ENCODE peak calls at places on chromosome 6, in nine cellular contexts. U is MM.1S; I is CD4-positive, alpha-beta memory T cell; Q is psoas muscle; R is mammary epithelial cell; F is GM23248; X is esophagus muscularis mucosa; M is SK-N-MC; C is transverse colon. T is an unnamed sample.

GRCh38 chr6:3229566-3230274 is 2.3 kb upstream of the TUBB2B start:
- DNase-seq in U (peak; percentile 15), I (no peak), Q (peak; percentile 57), R (no peak), F (peak; percentile 16), X (no peak), M (no peak), C (no peak), T (peak; percentile 41)

GRCh38 chr6:35050988-35051330 is 90.2 kb downstream of the TCP11 start:
- DNase-seq in U (no peak), I (no peak), Q (no peak), R (no peak), F (no peak), X (no peak), M (no peak), C (no peak), T (no peak)

GRCh38 chr6:12150812-12151432 is 138.8 kb downstream of the HIVEP1 start:
- DNase-seq in U (no peak), I (peak; percentile 20), Q (no peak), R (no peak), F (peak; percentile 25), X (no peak), M (no peak), C (peak; percentile 43), T (no peak)

GRCh38 chr6:10690651-10691445 is 3.6 kb downstream of the C6orf52 start:
- DNase-seq in U (no peak), I (no peak), Q (no peak), R (no peak), F (no peak), X (no peak), M (no peak), C (no peak), T (no peak)

GRCh38 chr6:79813854-79814477 is 133.4 kb downstream of the ELOVL4 start:
- DNase-seq in U (peak; percentile 64), I (peak; percentile 26), Q (peak; percentile 66), R (peak; percentile 40), F (peak; percentile 74), X (no peak), M (no peak), C (peak; percentile 62), T (peak; percentile 19)

GRCh38 chr6:108598316-108598863 is 37.7 kb downstream of the FOXO3 start:
- DNase-seq in U (peak; percentile 92), I (no peak), Q (peak; percentile 52), R (no peak), F (peak; percentile 74), X (no peak), M (no peak), C (no peak), T (no peak)

GRCh38 chr6:105537981-105538578 is 135.2 kb upstream of the PREP start:
- DNase-seq in U (no peak), I (no peak), Q (no peak), R (peak; percentile 38), F (peak; percentile 21), X (no peak), M (no peak), C (no peak), T (no peak)

GRCh38 chr6:112027942-112028674 is 25.8 kb upstream of the CCN6 start:
- DNase-seq in U (peak; percentile 59), I (peak; percentile 79), Q (no peak), R (peak; percentile 73), F (no peak), X (no peak), M (peak; percentile 90), C (no peak), T (peak; percentile 87)

GRCh38 chr6:116036075-116036773 is 24.5 kb downstream of the FRK start:
- DNase-seq in U (no peak), I (no peak), Q (no peak), R (no peak), F (no peak), X (no peak), M (no peak), C (no peak), T (no peak)

GRCh38 chr6:152635949-152636674 is 1.1 kb downstream of the SYNE1 start:
- DNase-seq in U (no peak), I (no peak), Q (no peak), R (no peak), F (peak; percentile 79), X (no peak), M (no peak), C (no peak), T (no peak)

GRCh38 chr6:2237001-2237400 is 8.4 kb downstream of the GMDS start:
- DNase-seq in U (no peak), I (no peak), Q (no peak), R (peak; percentile 88), F (peak; percentile 90), X (no peak), M (no peak), C (no peak), T (no peak)

GRCh38 chr6:78598966-78599365 is 268.4 kb upstream of the IRAK1BP1 start:
- DNase-seq in U (no peak), I (no peak), Q (no peak), R (peak; percentile 98), F (peak; percentile 86), X (no peak), M (no peak), C (no peak), T (no peak)

GRCh38 chr6:128600397-128600951 is 80.1 kb upstream of the PTPRK start:
- DNase-seq in U (peak; percentile 50), I (no peak), Q (no peak), R (peak; percentile 86), F (peak; percentile 96), X (no peak), M (peak; percentile 79), C (no peak), T (no peak)

GRCh38 chr6:155528982-155529453 is 73.4 kb upstream of the NOX3 start:
- DNase-seq in U (no peak), I (no peak), Q (no peak), R (peak; percentile 89), F (peak; percentile 93), X (no peak), M (peak; percentile 44), C (no peak), T (no peak)

GRCh38 chr6:170394980-170395379 is 88.4 kb downstream of the FAM120B start:
- DNase-seq in U (no peak), I (no peak), Q (no peak), R (no peak), F (no peak), X (no peak), M (no peak), C (no peak), T (no peak)

GRCh38 chr6:170393807-170394399 is 87.3 kb downstream of the FAM120B start:
- DNase-seq in U (no peak), I (no peak), Q (no peak), R (peak; percentile 31), F (peak; percentile 29), X (no peak), M (no peak), C (no peak), T (no peak)

GRCh38 chr6:170388113-170388512 is 81.6 kb downstream of the FAM120B start:
- DNase-seq in U (no peak), I (no peak), Q (no peak), R (no peak), F (no peak), X (no peak), M (no peak), C (no peak), T (no peak)

GRCh38 chr6:170393033-170393432 is 86.5 kb downstream of the FAM120B start:
- DNase-seq in U (no peak), I (no peak), Q (no peak), R (no peak), F (no peak), X (no peak), M (no peak), C (no peak), T (no peak)
- H3K27ac ChIP-seq in U (no peak overlapping the region), I (no peak overlapping the region), Q (no peak overlapping the region), R (no peak overlapping the region), F (no peak overlapping the region), X (no peak overlapping the region), M (no peak overlapping the region), C (no peak overlapping the region), T (no peak overlapping the region)

GRCh38 chr6:44428682-44429081 is 41.2 kb downstream of the CDC5L start:
- DNase-seq in U (no peak), I (no peak), Q (no peak), R (no peak), F (peak; percentile 70), X (no peak), M (no peak), C (no peak), T (no peak)
- H3K36me3 ChIP-seq in U (peaks cover 2% of the 10 kb centered on the region), I (peaks cover 40% of the 10 kb centered on the region), Q (peaks cover 2% of the 10 kb centered on the region), R (peaks cover 12% of the 10 kb centered on the region), F (peaks cover 37% of the 10 kb centered on the region), X (peaks cover 72% of the 10 kb centered on the region), M (peaks cover 85% of the 10 kb centered on the region), C (peaks cover 33% of the 10 kb centered on the region), T (peaks cover 63% of the 10 kb centered on the region)

DNA sequence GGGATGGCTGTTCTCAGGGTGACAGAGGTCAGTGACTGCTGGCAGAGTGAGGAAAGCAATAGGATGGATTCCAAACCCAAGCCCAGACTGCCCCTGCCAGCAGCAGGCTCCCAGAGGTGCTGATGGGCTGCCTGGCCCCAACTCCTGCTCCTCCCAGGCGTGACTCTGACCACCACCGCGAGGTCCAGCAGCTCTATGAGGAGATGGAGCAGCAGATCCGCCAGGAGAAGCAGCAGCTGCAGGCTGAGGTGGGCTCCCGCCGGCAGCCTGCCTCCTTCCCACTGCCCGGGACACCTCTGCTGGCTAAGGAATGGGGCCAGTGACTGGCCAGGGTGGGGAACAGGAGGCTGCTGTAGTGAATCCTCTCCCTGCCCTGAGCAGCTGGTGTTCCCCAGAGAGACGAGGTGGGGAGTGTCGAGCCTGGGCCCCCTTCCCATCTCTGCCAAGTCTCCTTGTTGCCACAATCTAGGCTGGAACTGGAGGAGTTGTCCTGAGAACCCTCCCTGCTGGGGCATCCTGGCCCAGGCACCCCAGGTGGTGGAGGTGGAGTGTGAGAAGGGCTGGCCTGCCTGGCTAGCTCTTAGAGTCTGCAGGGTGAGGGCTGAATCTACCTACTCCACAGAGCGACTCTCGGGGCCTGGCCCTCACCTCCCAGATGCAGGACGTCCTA is 20.4 kb downstream of the RAB44 start:
- DNase-seq in U (no peak), I (no peak), Q (peak; percentile 35), R (no peak), F (no peak), X (no peak), M (no peak), C (no peak), T (no peak)
- H3K27ac ChIP-seq in U (no peak overlapping the region), I (no peak overlapping the region), Q (no peak overlapping the region), R (no peak overlapping the region), F (no peak overlapping the region), X (no peak overlapping the region), M (no peak overlapping the region), C (no peak overlapping the region), T (no peak overlapping the region)

DNA sequence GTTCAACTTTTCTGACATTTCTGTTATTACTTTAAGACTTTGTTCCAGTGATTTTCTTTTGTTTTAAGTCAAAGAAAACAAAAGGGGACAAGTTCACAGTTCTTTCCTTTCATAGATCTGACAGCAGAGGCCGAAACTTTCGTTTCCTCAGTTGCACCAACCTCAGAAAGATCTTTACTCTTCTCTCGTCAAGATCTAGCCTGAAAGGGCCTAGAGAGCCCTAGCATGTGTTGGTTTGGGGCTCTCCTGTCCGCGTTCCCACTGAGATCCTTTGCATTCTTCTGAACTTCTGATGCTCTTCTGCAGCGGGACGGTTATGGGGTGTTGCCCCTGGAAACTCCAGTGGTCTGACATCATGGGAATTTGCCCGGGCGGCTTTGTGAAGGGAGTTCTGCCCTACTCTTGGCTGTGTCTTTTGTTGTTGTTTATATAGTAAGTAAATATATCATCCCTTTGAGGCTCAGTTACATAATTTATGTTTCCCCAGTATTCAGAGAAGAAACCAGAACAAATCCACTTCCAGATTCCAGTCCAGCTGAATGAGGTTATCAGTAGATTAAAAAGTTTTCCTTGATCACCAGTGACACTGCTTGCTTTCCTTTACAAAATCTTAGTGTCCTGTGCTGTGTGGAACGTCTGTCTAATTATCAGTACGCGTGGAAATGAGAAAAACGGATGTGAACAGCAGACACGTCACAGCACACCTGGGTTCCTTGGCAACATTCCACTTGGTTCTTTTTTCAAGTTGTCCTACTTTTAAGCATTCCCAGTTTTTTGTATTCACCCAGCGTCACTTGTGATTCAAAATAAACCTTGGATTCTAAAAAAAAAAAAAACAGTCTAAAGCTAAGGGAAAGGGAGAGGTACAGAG is 129.2 kb downstream of the SASH1 start:
- DNase-seq in U (no peak), I (no peak), Q (no peak), R (no peak), F (peak; percentile 60), X (peak; percentile 91), M (no peak), C (peak; percentile 14), T (no peak)
- H3K36me3 ChIP-seq in U (no peaks in the 10 kb centered on the region), I (no peaks in the 10 kb centered on the region), Q (peaks cover 2% of the 10 kb centered on the region), R (peaks cover 4% of the 10 kb centered on the region), F (peaks cover 82% of the 10 kb centered on the region), X (peaks cover 48% of the 10 kb centered on the region), M (peaks cover 20% of the 10 kb centered on the region), C (no peaks in the 10 kb centered on the region), T (no peaks in the 10 kb centered on the region)